ENCODE peak calls at places on chromosomes 5 and 9, in seven cellular contexts. B, N, F, C, L, G and K are unnamed samples.

GRCh38 chr5:107476783-107477182 is 194.0 kb downstream of the EFNA5 start:
- DNase-seq in B (no peak), N (no peak), F (no peak), C (peak; percentile 50), L (no peak), G (peak; percentile 21), K (peak; percentile 37)

GRCh38 chr5:168877132-168877895 is 298.1 kb upstream of the PANK3 start:
- DNase-seq in B (no peak), N (no peak), F (no peak), C (no peak), L (no peak), G (no peak), K (no peak)

GRCh38 chr9:27192291-27192960 is 83.4 kb downstream of the TEK start:
- DNase-seq in B (no peak), N (no peak), F (no peak), C (no peak), L (no peak), G (no peak), K (no peak)

GRCh38 chr5:154858972-154859950 is 834 bp downstream of the CNOT8 start:
- DNase-seq in B (peak; percentile 11), N (peak; percentile 60), F (no peak), C (no peak), L (no peak), G (no peak), K (peak; percentile 24)

GRCh38 chr5:147310059-147310704 is 75.4 kb downstream of the STK32A start:
- DNase-seq in B (peak; percentile 81), N (peak; percentile 47), F (peak; percentile 3), C (peak; percentile 87), L (peak; percentile 58), G (no peak), K (no peak)

GRCh38 chr9:4011062-4011461 is 288.8 kb downstream of the GLIS3 start:
- DNase-seq in B (no peak), N (no peak), F (no peak), C (no peak), L (no peak), G (no peak), K (no peak)

GRCh38 chr5:1523793-1524480 is at the start of gene LPCAT1:
- DNase-seq in B (peak; percentile 67), N (peak; percentile 53), F (peak; percentile 93), C (peak; percentile 79), L (peak; percentile 82), G (peak; percentile 94), K (peak; percentile 93)

GRCh38 chr9:107539427-107540154 is 50.0 kb upstream of the KLF4 start:
- DNase-seq in B (no peak), N (no peak), F (no peak), C (no peak), L (no peak), G (no peak), K (no peak)

GRCh38 chr5:138564242-138564641 is 11.0 kb downstream of the HSPA9 start:
- DNase-seq in B (no peak), N (no peak), F (no peak), C (no peak), L (no peak), G (no peak), K (no peak)

GRCh38 chr9:19424176-19424779 is 15.5 kb downstream of the ACER2 start:
- DNase-seq in B (no peak), N (no peak), F (no peak), C (no peak), L (no peak), G (no peak), K (no peak)

GRCh38 chr9:116959775-116960174 is 272.7 kb downstream of the TRIM32 start:
- DNase-seq in B (no peak), N (peak; percentile 14), F (peak; percentile 92), C (no peak), L (peak; percentile 83), G (peak; percentile 42), K (no peak)

GRCh38 chr5:135743684-135744083 is 90.8 kb upstream of the SLC25A48 start:
- DNase-seq in B (no peak), N (no peak), F (no peak), C (no peak), L (no peak), G (no peak), K (no peak)

GRCh38 chr5:137867664-137868063 is at the start of gene MYOT:
- DNase-seq in B (no peak), N (peak; percentile 70), F (no peak), C (no peak), L (no peak), G (no peak), K (no peak)

GRCh38 chr9:93810028-93810971 is 144.9 kb downstream of the BARX1 start:
- DNase-seq in B (no peak), N (no peak), F (no peak), C (no peak), L (no peak), G (peak; percentile 32), K (no peak)

GRCh38 chr9:112125961-112126388 is 49.1 kb downstream of the SUSD1 start:
- DNase-seq in B (peak; percentile 85), N (no peak), F (no peak), C (no peak), L (no peak), G (no peak), K (no peak)

GRCh38 chr5:170601608-170602007 is 97.8 kb downstream of the KCNIP1 start:
- DNase-seq in B (no peak), N (no peak), F (no peak), C (no peak), L (no peak), G (no peak), K (no peak)

GRCh38 chr5:91373600-91373999 is 9.5 kb downstream of the ARRDC3 start:
- DNase-seq in B (no peak), N (no peak), F (no peak), C (no peak), L (no peak), G (no peak), K (no peak)